ENCODE peak calls at places on chromosomes 7 and 10, in four cellular contexts. B is AG04450, I is left ventricle myocardium inferior, R is AG09309. C is an unnamed sample.

GRCh38 chr7:85595639-85596268 is 408.9 kb upstream of the SEMA3D start:
- DNase-seq in B (peak), I (no peak), R (peak), C (peak)

GRCh38 chr10:96642973-96643372 is 56.2 kb upstream of the TM9SF3 start:
- DNase-seq in I (peak), R (no peak), B (no peak), C (no peak)

GRCh38 chr10:49012603-49013002 is 73.0 kb upstream of the LRRC18 start:
- DNase-seq in I (no peak), R (no peak), B (no peak), C (no peak)

GRCh38 chr10:122140477-122140902 is 130.6 kb upstream of the BTBD16 start:
- DNase-seq in I (peak), R (no peak), B (no peak), C (no peak)

GRCh38 chr10:3877092-3878000 is 92.3 kb upstream of the KLF6 start:
- DNase-seq in I (no peak), R (no peak), B (no peak), C (no peak)

GRCh38 chr7:135285547-135285946 is 51.9 kb downstream of the STRA8 start:
- DNase-seq in B (no peak), I (no peak), R (no peak), C (no peak)

GRCh38 chr7:34143397-34143796 is 238.1 kb downstream of the BMPER start:
- DNase-seq in I (no peak), B (no peak), R (peak), C (no peak)

GRCh38 chr7:101882595-101883564 is 65.5 kb downstream of the CUX1 start:
- DNase-seq in B (peak), R (peak), I (peak), C (peak)

GRCh38 chr7:47622946-47623640 is 41.2 kb upstream of the TNS3 start:
- DNase-seq in I (no peak), B (peak), R (peak), C (peak)

GRCh38 chr10:71880425-71881306 is 29.6 kb upstream of the PSAP start:
- DNase-seq in B (no peak), I (peak), R (no peak), C (no peak)

GRCh38 chr10:114691442-114691941 is 33.4 kb upstream of the ABLIM1 start:
- DNase-seq in R (no peak), B (no peak), I (no peak), C (no peak)

GRCh38 chr7:105721571-105722104 is 140.3 kb upstream of the EFCAB10 start:
- DNase-seq in I (no peak), R (no peak), B (no peak), C (no peak)

GRCh38 chr10:80498833-80499671 is 38.6 kb upstream of the SH2D4B start:
- DNase-seq in R (peak), I (peak), B (peak), C (peak)

GRCh38 chr7:50657341-50657873 is 92.2 kb upstream of the DDC start:
- DNase-seq in B (no peak), R (peak), I (peak), C (no peak)
- TF ChIP-seq CTCF in B (peak), R (peak), I (peak), C (no peak)

DNA sequence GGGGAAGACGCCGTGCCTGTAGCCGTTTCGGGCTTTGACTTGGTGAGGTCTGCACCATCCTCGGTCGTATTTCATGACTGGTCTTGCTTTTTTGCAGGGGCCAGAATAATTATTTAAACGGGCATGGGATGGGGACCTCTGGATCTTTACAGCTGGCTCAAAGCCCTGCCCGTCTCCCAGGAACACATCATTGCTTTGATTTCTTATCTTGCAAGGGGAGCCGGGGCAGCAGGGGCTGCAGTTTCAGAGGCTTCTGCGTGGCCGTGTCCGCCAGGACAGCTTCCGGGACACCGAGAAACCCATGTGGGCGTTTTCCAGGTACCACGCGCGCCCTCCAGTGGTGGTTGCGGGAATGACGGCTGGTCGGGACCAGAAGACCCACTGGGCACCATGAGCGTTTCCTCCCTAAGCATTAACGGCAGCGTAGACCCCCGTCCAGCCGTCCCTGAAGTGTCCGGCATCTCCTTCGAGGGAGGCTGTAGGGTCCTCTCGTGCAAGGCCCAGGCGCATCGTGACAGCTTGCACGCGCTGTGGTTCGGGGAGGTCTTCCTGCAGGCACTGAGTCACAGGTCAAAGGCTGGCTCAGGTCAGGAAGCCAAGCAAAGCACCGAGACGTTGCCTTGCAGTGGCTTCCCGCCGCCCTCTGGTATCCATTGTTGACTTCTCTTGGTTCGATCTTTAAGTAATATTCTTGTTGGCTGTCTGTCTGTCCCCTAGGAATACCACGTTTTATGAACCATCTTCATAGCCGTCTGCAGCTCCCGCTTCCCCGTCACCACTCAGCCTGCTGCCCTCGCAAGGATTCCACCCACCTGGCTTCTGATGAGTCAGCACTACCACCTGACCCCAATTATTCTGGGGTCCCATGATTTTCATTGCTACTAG is 16.2 kb upstream of the ZFAND2A start:
- DNase-seq in B (no peak), R (no peak), I (peak), C (no peak)
- H3K4me3 ChIP-seq in B (peak), R (peak), I (peak), C (no peak)

DNA sequence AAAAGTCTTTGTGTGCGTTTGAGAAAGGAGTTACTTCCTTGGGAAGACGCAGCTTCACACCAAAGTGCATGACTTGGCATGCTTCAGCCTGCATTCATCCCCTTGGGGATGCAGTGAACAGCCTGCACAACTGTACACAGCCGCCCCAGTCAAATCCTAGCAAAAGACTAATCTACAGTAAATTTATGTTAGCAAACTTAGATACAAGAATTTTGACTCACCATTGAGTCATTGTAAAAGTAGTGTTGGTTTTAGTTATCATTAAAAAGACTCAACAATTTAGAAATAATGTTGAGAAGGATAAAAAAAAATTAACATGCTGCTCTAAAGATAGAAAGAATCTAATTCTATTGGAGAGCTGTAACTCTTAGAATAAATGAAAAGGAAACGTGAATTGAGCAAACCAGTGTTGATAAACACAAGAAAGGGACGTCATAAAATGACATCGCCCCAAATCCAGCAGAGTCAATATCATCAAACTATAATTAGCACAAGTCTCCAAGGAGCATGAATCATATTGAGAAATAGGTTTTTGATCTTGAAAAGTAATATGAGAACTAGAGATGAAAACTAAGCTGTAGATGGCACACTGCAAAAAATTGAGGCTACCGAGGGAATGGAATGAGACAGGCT is 11.9 kb upstream of the OPTN start:
- DNase-seq in I (no peak), B (peak), R (peak), C (no peak)
- TF ChIP-seq CTCF in I (no peak), B (no peak), R (no peak), C (no peak)

GRCh38 chr7:100874577-100875355 is at the start of gene SRRT:
- DNase-seq in B (peak), I (peak), R (peak), C (peak)

GRCh38 chr7:100878013-100878412 is 3.1 kb downstream of the SRRT start:
- DNase-seq in I (no peak), R (no peak), B (no peak), C (no peak)

GRCh38 chr7:100874300-100874576 is 665 bp upstream of the SRRT start:
- DNase-seq in B (no peak), I (no peak), R (no peak), C (no peak)

GRCh38 chr7:100875356-100875751 is 451 bp downstream of the SRRT start:
- DNase-seq in R (no peak), B (no peak), I (peak), C (no peak)

GRCh38 chr7:100873599-100874299 is 1.2 kb upstream of the SRRT start:
- DNase-seq in I (no peak), B (no peak), R (no peak), C (no peak)
- H3K4me3 ChIP-seq in I (peak), B (peak), R (peak), C (no peak)

DNA sequence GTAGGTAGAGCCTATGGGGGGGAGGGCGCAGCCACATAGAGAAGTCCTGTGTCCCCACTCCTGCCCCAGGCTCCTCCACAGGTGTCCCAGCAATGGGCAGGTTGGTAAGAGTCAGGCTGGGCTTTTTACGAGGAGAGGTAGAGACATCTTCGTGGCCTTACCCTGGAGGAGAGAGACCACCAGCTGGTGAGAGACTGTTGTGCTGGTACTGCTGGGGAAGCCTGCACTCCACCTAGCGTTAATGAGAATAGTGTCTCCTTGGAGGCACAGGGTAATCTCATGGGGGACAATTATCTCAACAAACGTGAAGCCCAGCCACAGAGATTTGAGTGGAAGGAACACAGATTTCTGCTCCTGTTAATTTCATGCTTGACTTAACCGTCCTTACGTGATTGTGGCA is 29.5 kb upstream of the RASGEF1A start:
- DNase-seq in R (no peak), I (no peak), B (no peak), C (no peak)
- TF ChIP-seq CTCF in R (no peak), I (no peak), B (no peak), C (no peak)

GRCh38 chr7:45921699-45922519 is 837 bp upstream of the IGFBP3 start:
- DNase-seq in B (no peak), I (peak), R (no peak), C (peak)
- H3K4me3 ChIP-seq in B (peak), I (peak), R (peak), C (peak)

C was measured in astrocyte of the cerebellum.